ENCODE peak calls at places on chromosomes 12 and 14, in five cellular contexts. Y is left ventricle myocardium inferior, Q is cardiac muscle cell, A is breast epithelium, F is endothelial cell of umbilical vein. K is an unnamed sample.

GRCh38 chr12:62849398-62849797 is 85.6 kb downstream of the PPM1H start:
- DNase-seq in F (no peak), Y (no peak), A (no peak), Q (no peak), K (no peak)

GRCh38 chr14:99758121-99758871 is 34.9 kb upstream of the EML1 start:
- DNase-seq in F (peak; percentile 84), A (no peak), Y (no peak), Q (peak; percentile 69), K (no peak)

GRCh38 chr12:3990356-3990975 is 117.3 kb upstream of the PARP11 start:
- DNase-seq in Q (no peak), A (no peak), F (no peak), Y (no peak), K (no peak)

GRCh38 chr14:32367501-32367900 is 38.4 kb downstream of the AKAP6 start:
- DNase-seq in F (no peak), A (no peak), Q (no peak), Y (no peak), K (no peak)

GRCh38 chr14:63893701-63894458 is 41.1 kb downstream of the SYNE2 start:
- DNase-seq in F (peak; percentile 75), Y (peak; percentile 53), A (no peak), Q (peak; percentile 98), K (peak; percentile 44)

GRCh38 chr14:68257969-68258368 is 438.4 kb downstream of the RAD51B start:
- DNase-seq in F (no peak), Q (no peak), A (no peak), Y (no peak), K (no peak)

GRCh38 chr14:100644784-100645183 is 57.6 kb upstream of the BEGAIN start:
- DNase-seq in A (no peak), Y (no peak), F (no peak), Q (no peak), K (no peak)

GRCh38 chr14:85461432-85462133 is 68.4 kb upstream of the FLRT2 start:
- DNase-seq in Y (no peak), Q (no peak), A (no peak), F (peak; percentile 28), K (no peak)

DNA sequence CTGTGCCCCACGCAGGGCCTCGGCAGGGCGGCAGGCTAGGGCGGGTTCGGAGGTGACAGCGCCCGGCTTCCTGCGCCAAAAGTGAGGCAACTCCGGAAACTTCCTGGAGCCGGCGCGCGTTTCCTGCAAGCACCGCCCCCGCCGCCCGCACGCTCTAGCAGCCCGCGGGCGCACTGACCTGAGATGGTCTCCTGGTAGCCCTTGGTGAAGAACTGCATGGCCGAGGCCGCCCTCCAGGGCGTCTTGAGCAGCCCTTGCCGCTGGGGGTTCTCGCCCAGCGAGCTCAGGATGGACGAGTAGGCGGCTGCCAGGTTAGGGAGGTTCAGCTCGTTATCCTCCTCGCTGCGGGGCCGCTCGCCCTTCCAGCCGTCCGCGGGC is 494 bp downstream of the GCH1 start:
- DNase-seq in F (no peak), Y (peak; percentile 72), Q (peak; percentile 73), A (peak; percentile 66), K (peak; percentile 73)
- H3K4me3 ChIP-seq in F (peak overlapping the region; percentile 86), Y (peak overlapping the region; percentile 99), Q (peak overlapping the region; percentile 73), A (peak overlapping the region; percentile 99), K (peak overlapping the region; percentile 89)

GRCh38 chr14:106083082-106083481 is 556.7 kb downstream of the TMEM121 start:
- DNase-seq in Q (no peak), Y (no peak), F (no peak), A (no peak), K (no peak)

GRCh38 chr14:106080922-106081321 is 554.5 kb downstream of the TMEM121 start:
- DNase-seq in A (no peak), Y (no peak), Q (no peak), F (no peak), K (no peak)
- H3K27me3 ChIP-seq in A (no peaks in the 10 kb centered on the region), Y (no peaks in the 10 kb centered on the region), Q (no peaks in the 10 kb centered on the region), F (no peaks in the 10 kb centered on the region), K (peaks cover 4% of the 10 kb centered on the region)

DNA sequence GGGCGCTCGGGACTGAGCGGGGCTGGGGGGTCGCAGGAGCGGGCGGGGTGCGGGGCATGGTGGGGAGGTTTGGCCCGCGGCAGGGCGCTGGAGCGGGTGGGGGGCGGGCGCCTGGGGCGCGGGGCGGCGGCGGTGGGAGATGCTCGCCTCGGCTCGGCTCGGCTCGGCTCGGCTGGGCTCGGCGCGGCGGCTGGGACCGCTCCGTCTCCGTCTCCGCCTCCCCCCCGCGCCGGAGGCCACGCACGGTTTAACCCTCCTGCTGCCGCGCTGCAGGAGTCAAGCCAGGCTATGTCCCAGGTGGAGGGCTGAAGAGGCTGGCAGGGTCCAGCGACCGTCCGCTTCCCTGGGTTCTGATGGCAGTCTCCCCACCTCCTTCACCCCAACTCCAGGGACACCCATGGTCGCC is at the start of gene PIANP:
- DNase-seq in Y (peak; percentile 38), A (no peak), F (no peak), Q (peak; percentile 40), K (no peak)
- H3K4me3 ChIP-seq in Y (peak within 1 kb of the TSS; percentile 65), A (peak within 1 kb of the TSS; percentile 72), F (peak within 1 kb of the TSS; percentile 6), Q (peak within 1 kb of the TSS; percentile 71), K (peak within 1 kb of the TSS; percentile 46)

GRCh38 chr12:13976880-13977279 is 4.5 kb downstream of the GRIN2B start:
- DNase-seq in Y (no peak), Q (no peak), F (no peak), A (no peak), K (no peak)
- H3K27me3 ChIP-seq in Y (peaks cover 78% of the 10 kb centered on the region), Q (peaks cover 68% of the 10 kb centered on the region), F (peaks cover 14% of the 10 kb centered on the region), A (no peaks in the 10 kb centered on the region), K (peaks cover 59% of the 10 kb centered on the region)

DNA sequence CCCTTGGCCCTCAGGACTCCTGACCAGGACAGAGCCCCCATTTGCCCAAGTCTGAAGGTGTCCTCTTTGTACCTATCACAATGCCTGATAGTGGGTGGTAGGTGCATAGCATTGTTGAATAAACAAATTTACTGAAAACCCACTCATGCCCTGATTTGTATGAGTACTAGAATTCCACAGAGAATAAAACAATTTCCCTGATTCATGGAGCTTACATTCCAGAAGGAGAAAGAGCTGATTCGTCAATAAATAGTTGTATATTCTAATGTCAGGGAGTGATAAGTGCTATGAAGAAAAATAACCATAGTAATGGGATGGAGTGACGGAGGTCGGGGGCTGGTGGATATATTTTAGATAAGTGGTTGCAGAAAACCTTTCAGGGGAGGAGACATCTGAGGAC is 117.0 kb downstream of the SRGAP1 start:
- DNase-seq in F (no peak), Y (no peak), A (no peak), Q (no peak), K (no peak)
- H3K4me3 ChIP-seq in F (no peak overlapping the region), Y (no peak overlapping the region), A (no peak overlapping the region), Q (no peak overlapping the region), K (no peak overlapping the region)

DNA sequence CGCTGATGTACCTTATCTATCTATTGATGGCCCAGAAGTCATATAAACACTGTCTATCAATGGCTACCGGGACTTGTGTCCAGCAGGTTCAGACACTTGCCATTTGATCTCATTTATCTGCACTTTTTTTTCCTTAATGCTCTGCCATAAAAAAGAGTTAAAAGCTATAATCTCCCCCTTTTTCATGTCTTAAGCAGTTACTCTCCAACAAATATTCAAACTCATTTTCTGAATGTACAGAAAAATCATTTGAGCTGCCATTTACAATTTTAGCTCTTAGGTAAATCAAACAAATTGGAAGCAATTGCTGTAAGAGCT is 101.4 kb downstream of the SLC8A3 start:
- DNase-seq in Q (no peak), Y (no peak), F (no peak), A (no peak), K (no peak)
- H3K27me3 ChIP-seq in Q (peaks cover 98% of the 10 kb centered on the region), Y (peaks cover 88% of the 10 kb centered on the region), F (no peaks in the 10 kb centered on the region), A (no peaks in the 10 kb centered on the region), K (peaks cover 14% of the 10 kb centered on the region)

GRCh38 chr14:50489851-50490250 is 42.5 kb downstream of the MAP4K5 start:
- DNase-seq in Y (no peak), A (no peak), Q (no peak), F (no peak), K (no peak)
- H3K4me3 ChIP-seq in Y (no peak overlapping the region), A (no peak overlapping the region), Q (no peak overlapping the region), F (no peak overlapping the region), K (no peak overlapping the region)

K was measured in heart right ventricle.